ENCODE peak calls at places on chromosome 20, in ten cellular contexts. One of them, this sample, is unnamed.
A peak's percentile ranks its signal among the peaks of the same experiment; 100 is the strongest.

GRCh38 chr20:31663838-31664695 is 26.4 kb downstream of the COX4I2 start:
- DNase-seq in body of pancreas: peak; percentile 73
- DNase-seq in ovary: no peak
- DNase-seq in adrenal gland: no peak
- DNase-seq in Peyer's patch: peak; percentile 64
- DNase-seq in IMR-90: no peak
- DNase-seq in tibial nerve: no peak
- DNase-seq in sigmoid colon: peak; percentile 78
- DNase-seq in esophagus squamous epithelium: no peak
- DNase-seq in stomach: peak; percentile 79
- DNase-seq in this sample: no peak

GRCh38 chr20:35021063-35021462 is 65.4 kb downstream of the MYH7B start:
- DNase-seq in adrenal gland: no peak
- DNase-seq in esophagus squamous epithelium: no peak
- DNase-seq in ovary: no peak
- DNase-seq in sigmoid colon: no peak
- DNase-seq in tibial nerve: no peak
- DNase-seq in Peyer's patch: peak; percentile 38
- DNase-seq in body of pancreas: peak; percentile 35
- DNase-seq in stomach: no peak
- DNase-seq in IMR-90: no peak
- DNase-seq in this sample: no peak

GRCh38 chr20:19750207-19750606 is 7.9 kb upstream of the RIN2 start:
- DNase-seq in Peyer's patch: no peak
- DNase-seq in body of pancreas: no peak
- DNase-seq in adrenal gland: no peak
- DNase-seq in tibial nerve: no peak
- DNase-seq in sigmoid colon: no peak
- DNase-seq in ovary: no peak
- DNase-seq in IMR-90: no peak
- DNase-seq in stomach: no peak
- DNase-seq in esophagus squamous epithelium: no peak
- DNase-seq in this sample: no peak

GRCh38 chr20:36572701-36573102 is 695 bp upstream of the TGIF2 start:
- DNase-seq in stomach: peak; percentile 36
- DNase-seq in body of pancreas: peak; percentile 42
- DNase-seq in Peyer's patch: peak; percentile 67
- DNase-seq in IMR-90: peak; percentile 51
- DNase-seq in sigmoid colon: no peak
- DNase-seq in adrenal gland: peak; percentile 29
- DNase-seq in esophagus squamous epithelium: no peak
- DNase-seq in ovary: peak; percentile 17
- DNase-seq in tibial nerve: no peak
- DNase-seq in this sample: no peak

GRCh38 chr20:19176483-19176882 is 36.0 kb upstream of the SLC24A3 start:
- DNase-seq in Peyer's patch: no peak
- DNase-seq in adrenal gland: no peak
- DNase-seq in esophagus squamous epithelium: no peak
- DNase-seq in body of pancreas: no peak
- DNase-seq in sigmoid colon: no peak
- DNase-seq in ovary: no peak
- DNase-seq in IMR-90: no peak
- DNase-seq in stomach: no peak
- DNase-seq in tibial nerve: no peak
- DNase-seq in this sample: no peak

GRCh38 chr20:44196278-44196677 is 9.3 kb upstream of the JPH2 start:
- DNase-seq in tibial nerve: no peak
- DNase-seq in IMR-90: no peak
- DNase-seq in esophagus squamous epithelium: no peak
- DNase-seq in ovary: no peak
- DNase-seq in sigmoid colon: no peak
- DNase-seq in stomach: no peak
- DNase-seq in Peyer's patch: no peak
- DNase-seq in adrenal gland: no peak
- DNase-seq in body of pancreas: no peak
- DNase-seq in this sample: no peak

GRCh38 chr20:17936306-17936790 is 32.2 kb downstream of the SNX5 start:
- DNase-seq in adrenal gland: no peak
- DNase-seq in sigmoid colon: no peak
- DNase-seq in esophagus squamous epithelium: no peak
- DNase-seq in IMR-90: peak; percentile 34
- DNase-seq in stomach: no peak
- DNase-seq in Peyer's patch: no peak
- DNase-seq in ovary: no peak
- DNase-seq in tibial nerve: no peak
- DNase-seq in body of pancreas: no peak
- DNase-seq in this sample: no peak

GRCh38 chr20:60087563-60088105 is 129.4 kb downstream of the CDH26 start:
- DNase-seq in esophagus squamous epithelium: no peak
- DNase-seq in adrenal gland: no peak
- DNase-seq in Peyer's patch: no peak
- DNase-seq in ovary: no peak
- DNase-seq in tibial nerve: no peak
- DNase-seq in IMR-90: no peak
- DNase-seq in stomach: no peak
- DNase-seq in body of pancreas: no peak
- DNase-seq in sigmoid colon: no peak
- DNase-seq in this sample: no peak

GRCh38 chr20:41650221-41650948 is 32.2 kb upstream of the CHD6 start:
- DNase-seq in ovary: no peak
- DNase-seq in adrenal gland: no peak
- DNase-seq in stomach: peak; percentile 69
- DNase-seq in esophagus squamous epithelium: no peak
- DNase-seq in body of pancreas: peak; percentile 44
- DNase-seq in IMR-90: no peak
- DNase-seq in Peyer's patch: no peak
- DNase-seq in tibial nerve: no peak
- DNase-seq in sigmoid colon: no peak
- DNase-seq in this sample: no peak

GRCh38 chr20:59333260-59333845 is 32.9 kb downstream of the EDN3 start:
- DNase-seq in body of pancreas: no peak
- DNase-seq in ovary: no peak
- DNase-seq in Peyer's patch: no peak
- DNase-seq in stomach: no peak
- DNase-seq in sigmoid colon: no peak
- DNase-seq in esophagus squamous epithelium: no peak
- DNase-seq in tibial nerve: no peak
- DNase-seq in IMR-90: no peak
- DNase-seq in adrenal gland: no peak
- DNase-seq in this sample: no peak

DNA sequence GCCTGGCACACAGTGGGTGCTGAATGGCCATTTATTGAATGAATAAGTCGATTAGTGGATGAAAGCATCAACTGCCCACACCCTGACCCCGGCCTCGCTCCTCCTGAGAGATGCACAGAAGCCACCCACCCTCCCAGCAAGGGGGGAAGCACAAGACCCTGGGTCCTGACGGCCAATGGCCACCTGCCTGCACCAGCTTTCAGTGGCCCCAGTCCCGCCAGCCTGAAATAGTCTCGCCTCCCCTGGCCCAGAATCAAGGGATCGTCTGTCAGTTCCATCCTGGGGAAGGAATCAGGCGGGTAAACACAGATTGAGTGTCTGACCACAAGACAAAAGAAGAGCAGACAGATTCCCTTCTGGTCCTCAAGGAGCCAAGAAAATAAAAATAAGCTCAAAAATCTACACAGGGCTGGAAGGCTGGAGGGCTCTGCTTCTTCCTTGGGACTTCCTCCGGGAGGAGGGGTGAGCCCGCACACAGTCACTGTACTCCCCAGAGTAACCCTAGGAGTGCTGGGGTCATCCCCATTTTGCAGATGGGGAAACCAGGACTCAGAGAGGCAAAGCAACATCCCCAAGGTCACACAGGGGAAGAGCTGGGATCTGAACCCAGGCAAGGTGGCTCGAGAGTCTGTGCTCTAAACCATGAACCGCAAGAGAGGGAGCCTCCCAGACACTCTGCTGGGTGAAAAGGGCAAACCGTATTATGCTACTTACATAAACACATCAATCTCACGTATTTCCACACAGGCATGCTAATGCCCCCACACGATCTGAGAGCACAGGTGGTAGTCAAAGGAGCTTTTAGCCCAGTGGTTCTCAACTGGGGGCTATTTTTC is 7.8 kb downstream of the PREX1 start:
- DNase-seq in Peyer's patch: no peak
- DNase-seq in esophagus squamous epithelium: no peak
- DNase-seq in stomach: no peak
- DNase-seq in body of pancreas: no peak
- DNase-seq in sigmoid colon: no peak
- DNase-seq in ovary: no peak
- DNase-seq in tibial nerve: no peak
- DNase-seq in adrenal gland: no peak
- DNase-seq in IMR-90: no peak
- DNase-seq in this sample: no peak
- H3K27ac ChIP-seq in Peyer's patch: peak overlapping the region; percentile 47
- H3K27ac ChIP-seq in esophagus squamous epithelium: no peak overlapping the region
- H3K27ac ChIP-seq in stomach: no peak overlapping the region
- H3K27ac ChIP-seq in body of pancreas: no peak overlapping the region
- H3K27ac ChIP-seq in sigmoid colon: no peak overlapping the region
- H3K27ac ChIP-seq in ovary: no peak overlapping the region
- H3K27ac ChIP-seq in tibial nerve: peak overlapping the region; percentile 56
- H3K27ac ChIP-seq in adrenal gland: no peak overlapping the region
- H3K27ac ChIP-seq in IMR-90: no peak overlapping the region
- H3K27ac ChIP-seq in this sample: no peak overlapping the region

GRCh38 chr20:50931306-50932015 is at the start of gene ADNP:
- DNase-seq in ovary: peak; percentile 93
- DNase-seq in esophagus squamous epithelium: peak; percentile 82
- DNase-seq in IMR-90: peak; percentile 86
- DNase-seq in adrenal gland: peak; percentile 91
- DNase-seq in sigmoid colon: peak; percentile 96
- DNase-seq in body of pancreas: peak; percentile 92
- DNase-seq in Peyer's patch: peak; percentile 96
- DNase-seq in tibial nerve: peak; percentile 86
- DNase-seq in stomach: peak; percentile 91
- DNase-seq in this sample: peak; percentile 94
- TF ChIP-seq POLR2A in ovary: peak; percentile 52
- TF ChIP-seq POLR2A in esophagus squamous epithelium: peak; percentile 17
- TF ChIP-seq POLR2A in IMR-90: peak; percentile 83
- TF ChIP-seq POLR2A in adrenal gland: peak; percentile 84
- TF ChIP-seq POLR2A in sigmoid colon: peak; percentile 52
- TF ChIP-seq POLR2A in body of pancreas: peak; percentile 91
- TF ChIP-seq POLR2A in Peyer's patch: peak; percentile 80
- TF ChIP-seq POLR2A in tibial nerve: peak; percentile 48
- TF ChIP-seq POLR2A in stomach: no peak
- TF ChIP-seq POLR2A in this sample: peak; percentile 63

GRCh38 chr20:49984426-49985153 is 1.8 kb downstream of the SNAI1 start:
- DNase-seq in Peyer's patch: no peak
- DNase-seq in esophagus squamous epithelium: no peak
- DNase-seq in adrenal gland: no peak
- DNase-seq in tibial nerve: no peak
- DNase-seq in IMR-90: no peak
- DNase-seq in sigmoid colon: no peak
- DNase-seq in ovary: no peak
- DNase-seq in stomach: no peak
- DNase-seq in body of pancreas: no peak
- DNase-seq in this sample: no peak
- H3K4me1 ChIP-seq in Peyer's patch: peaks cover 27% of the 10 kb centered on the region
- H3K4me1 ChIP-seq in esophagus squamous epithelium: peaks cover 13% of the 10 kb centered on the region
- H3K4me1 ChIP-seq in adrenal gland: peaks cover 25% of the 10 kb centered on the region
- H3K4me1 ChIP-seq in tibial nerve: peaks cover 89% of the 10 kb centered on the region
- H3K4me1 ChIP-seq in IMR-90: peaks cover 38% of the 10 kb centered on the region
- H3K4me1 ChIP-seq in sigmoid colon: peaks cover 72% of the 10 kb centered on the region
- H3K4me1 ChIP-seq in ovary: peaks cover 16% of the 10 kb centered on the region
- H3K4me1 ChIP-seq in stomach: peaks cover 43% of the 10 kb centered on the region
- H3K4me1 ChIP-seq in body of pancreas: peaks cover 15% of the 10 kb centered on the region
- H3K4me1 ChIP-seq in this sample: no peaks in the 10 kb centered on the region

GRCh38 chr20:8145246-8145639 is 13.2 kb downstream of the PLCB1 start:
- DNase-seq in adrenal gland: no peak
- DNase-seq in stomach: no peak
- DNase-seq in tibial nerve: no peak
- DNase-seq in body of pancreas: no peak
- DNase-seq in Peyer's patch: no peak
- DNase-seq in sigmoid colon: no peak
- DNase-seq in esophagus squamous epithelium: no peak
- DNase-seq in IMR-90: no peak
- DNase-seq in ovary: no peak
- DNase-seq in this sample: no peak

GRCh38 chr20:8143474-8143873 is 11.4 kb downstream of the PLCB1 start:
- DNase-seq in esophagus squamous epithelium: no peak
- DNase-seq in tibial nerve: no peak
- DNase-seq in adrenal gland: no peak
- DNase-seq in IMR-90: no peak
- DNase-seq in body of pancreas: no peak
- DNase-seq in ovary: no peak
- DNase-seq in stomach: no peak
- DNase-seq in Peyer's patch: no peak
- DNase-seq in sigmoid colon: no peak
- DNase-seq in this sample: no peak

GRCh38 chr20:8148501-8148900 is 16.4 kb downstream of the PLCB1 start:
- DNase-seq in sigmoid colon: no peak
- DNase-seq in esophagus squamous epithelium: no peak
- DNase-seq in ovary: no peak
- DNase-seq in tibial nerve: no peak
- DNase-seq in stomach: no peak
- DNase-seq in Peyer's patch: no peak
- DNase-seq in adrenal gland: no peak
- DNase-seq in IMR-90: peak; percentile 41
- DNase-seq in body of pancreas: no peak
- DNase-seq in this sample: no peak

GRCh38 chr20:8147476-8147875 is 15.4 kb downstream of the PLCB1 start:
- DNase-seq in Peyer's patch: no peak
- DNase-seq in stomach: no peak
- DNase-seq in ovary: no peak
- DNase-seq in esophagus squamous epithelium: no peak
- DNase-seq in IMR-90: no peak
- DNase-seq in adrenal gland: no peak
- DNase-seq in sigmoid colon: no peak
- DNase-seq in body of pancreas: peak; percentile 52
- DNase-seq in tibial nerve: no peak
- DNase-seq in this sample: no peak

GRCh38 chr20:8144282-8145245 is 12.5 kb downstream of the PLCB1 start:
- DNase-seq in ovary: no peak
- DNase-seq in adrenal gland: no peak
- DNase-seq in sigmoid colon: no peak
- DNase-seq in stomach: no peak
- DNase-seq in body of pancreas: no peak
- DNase-seq in tibial nerve: no peak
- DNase-seq in IMR-90: peak; percentile 89
- DNase-seq in esophagus squamous epithelium: no peak
- DNase-seq in Peyer's patch: peak; percentile 49
- DNase-seq in this sample: no peak
- H3K27ac ChIP-seq in ovary: no peak overlapping the region
- H3K27ac ChIP-seq in adrenal gland: no peak overlapping the region
- H3K27ac ChIP-seq in sigmoid colon: no peak overlapping the region
- H3K27ac ChIP-seq in stomach: peak overlapping the region; percentile 25
- H3K27ac ChIP-seq in body of pancreas: no peak overlapping the region
- H3K27ac ChIP-seq in tibial nerve: no peak overlapping the region
- H3K27ac ChIP-seq in IMR-90: no peak overlapping the region
- H3K27ac ChIP-seq in esophagus squamous epithelium: no peak overlapping the region
- H3K27ac ChIP-seq in Peyer's patch: no peak overlapping the region
- H3K27ac ChIP-seq in this sample: no peak overlapping the region